ENCODE peak calls at places on chromosomes 2 and 18, in six cellular contexts. One of them, this sample, is unnamed.
A peak's percentile ranks its signal among the peaks of the same experiment; 100 is the strongest.

GRCh38 chr2:20050104-20050711 is 1.2 kb downstream of the LAPTM4A start:
- DNase-seq in endodermal cell: no peak
- DNase-seq in A549: no peak
- DNase-seq in dorsolateral prefrontal cortex: no peak
- DNase-seq in kidney: no peak
- DNase-seq in WERI-Rb-1: peak; percentile 30
- DNase-seq in this sample: no peak

GRCh38 chr2:9961014-9961413 is 9.5 kb downstream of the GRHL1 start:
- DNase-seq in dorsolateral prefrontal cortex: no peak
- DNase-seq in A549: no peak
- DNase-seq in kidney: no peak
- DNase-seq in WERI-Rb-1: no peak
- DNase-seq in endodermal cell: no peak
- DNase-seq in this sample: no peak

GRCh38 chr2:72770879-72771461 is 54.9 kb downstream of the EXOC6B start:
- DNase-seq in A549: peak; percentile 73
- DNase-seq in endodermal cell: peak; percentile 74
- DNase-seq in dorsolateral prefrontal cortex: no peak
- DNase-seq in WERI-Rb-1: peak; percentile 61
- DNase-seq in kidney: no peak
- DNase-seq in this sample: peak; percentile 63

GRCh38 chr2:172613035-172613434 is 57.1 kb downstream of the PDK1 start:
- DNase-seq in endodermal cell: peak; percentile 54
- DNase-seq in dorsolateral prefrontal cortex: no peak
- DNase-seq in kidney: no peak
- DNase-seq in A549: no peak
- DNase-seq in WERI-Rb-1: peak; percentile 55
- DNase-seq in this sample: peak; percentile 58

GRCh38 chr2:9770308-9771100 is 72.8 kb upstream of the TAF1B start:
- DNase-seq in WERI-Rb-1: peak; percentile 89
- DNase-seq in endodermal cell: peak; percentile 95
- DNase-seq in A549: peak; percentile 91
- DNase-seq in kidney: no peak
- DNase-seq in dorsolateral prefrontal cortex: peak; percentile 87
- DNase-seq in this sample: no peak

GRCh38 chr18:39840406-39840805 is 2114.6 kb upstream of the PIK3C3 start:
- DNase-seq in kidney: no peak
- DNase-seq in WERI-Rb-1: no peak
- DNase-seq in dorsolateral prefrontal cortex: no peak
- DNase-seq in endodermal cell: no peak
- DNase-seq in A549: no peak
- DNase-seq in this sample: no peak

GRCh38 chr2:152716805-152717241 is 438 bp downstream of the PRPF40A start:
- DNase-seq in kidney: peak; percentile 65
- DNase-seq in dorsolateral prefrontal cortex: no peak
- DNase-seq in A549: peak; percentile 14
- DNase-seq in endodermal cell: no peak
- DNase-seq in WERI-Rb-1: peak; percentile 50
- DNase-seq in this sample: no peak

GRCh38 chr2:88658890-88659881 is 31.9 kb upstream of the EIF2AK3 start:
- DNase-seq in endodermal cell: peak; percentile 48
- DNase-seq in A549: no peak
- DNase-seq in WERI-Rb-1: no peak
- DNase-seq in dorsolateral prefrontal cortex: no peak
- DNase-seq in kidney: no peak
- DNase-seq in this sample: peak; percentile 72

GRCh38 chr18:51425475-51425874 is 228.0 kb upstream of the MEX3C start:
- DNase-seq in endodermal cell: no peak
- DNase-seq in WERI-Rb-1: no peak
- DNase-seq in A549: no peak
- DNase-seq in dorsolateral prefrontal cortex: no peak
- DNase-seq in kidney: no peak
- DNase-seq in this sample: no peak

GRCh38 chr2:183868707-183869106 is 729.6 kb upstream of the ZNF804A start:
- DNase-seq in dorsolateral prefrontal cortex: no peak
- DNase-seq in WERI-Rb-1: no peak
- DNase-seq in A549: no peak
- DNase-seq in endodermal cell: no peak
- DNase-seq in kidney: no peak
- DNase-seq in this sample: no peak

GRCh38 chr2:15750822-15751221 is 159.2 kb downstream of the DDX1 start:
- DNase-seq in A549: no peak
- DNase-seq in kidney: no peak
- DNase-seq in dorsolateral prefrontal cortex: no peak
- DNase-seq in endodermal cell: peak; percentile 14
- DNase-seq in WERI-Rb-1: no peak
- DNase-seq in this sample: no peak

GRCh38 chr2:195021704-195022513 is 635.1 kb upstream of the SLC39A10 start:
- DNase-seq in A549: no peak
- DNase-seq in endodermal cell: no peak
- DNase-seq in WERI-Rb-1: no peak
- DNase-seq in dorsolateral prefrontal cortex: no peak
- DNase-seq in kidney: no peak
- DNase-seq in this sample: no peak

GRCh38 chr18:63980027-63980426 is 10.1 kb downstream of the SERPINB8 start:
- DNase-seq in kidney: no peak
- DNase-seq in WERI-Rb-1: no peak
- DNase-seq in A549: no peak
- DNase-seq in endodermal cell: no peak
- DNase-seq in dorsolateral prefrontal cortex: no peak
- DNase-seq in this sample: no peak

GRCh38 chr2:155663265-155663664 is 669.3 kb downstream of the NR4A2 start:
- DNase-seq in dorsolateral prefrontal cortex: no peak
- DNase-seq in A549: no peak
- DNase-seq in endodermal cell: no peak
- DNase-seq in kidney: no peak
- DNase-seq in WERI-Rb-1: no peak
- DNase-seq in this sample: no peak

GRCh38 chr2:205407984-205408383 is 274.3 kb upstream of the NRP2 start:
- DNase-seq in WERI-Rb-1: no peak
- DNase-seq in dorsolateral prefrontal cortex: no peak
- DNase-seq in kidney: no peak
- DNase-seq in endodermal cell: no peak
- DNase-seq in A549: no peak
- DNase-seq in this sample: peak; percentile 79

GRCh38 chr2:198054299-198054698 is 249.9 kb downstream of the PLCL1 start:
- DNase-seq in dorsolateral prefrontal cortex: no peak
- DNase-seq in kidney: no peak
- DNase-seq in endodermal cell: peak; percentile 81
- DNase-seq in WERI-Rb-1: peak; percentile 49
- DNase-seq in A549: peak; percentile 4
- DNase-seq in this sample: no peak

GRCh38 chr2:32947076-32947483 is 327 bp downstream of the LTBP1 start:
- DNase-seq in WERI-Rb-1: peak; percentile 45
- DNase-seq in endodermal cell: peak; percentile 84
- DNase-seq in A549: peak; percentile 44
- DNase-seq in dorsolateral prefrontal cortex: no peak
- DNase-seq in kidney: peak; percentile 76
- DNase-seq in this sample: no peak

GRCh38 chr2:138494265-138494966 is 7.2 kb upstream of the SPOPL start:
- DNase-seq in dorsolateral prefrontal cortex: no peak
- DNase-seq in WERI-Rb-1: peak; percentile 47
- DNase-seq in A549: no peak
- DNase-seq in endodermal cell: peak; percentile 49
- DNase-seq in kidney: no peak
- DNase-seq in this sample: no peak

GRCh38 chr2:55357907-55358306 is 61.7 kb downstream of the CCDC88A start:
- DNase-seq in dorsolateral prefrontal cortex: no peak
- DNase-seq in endodermal cell: no peak
- DNase-seq in kidney: no peak
- DNase-seq in A549: no peak
- DNase-seq in WERI-Rb-1: no peak
- DNase-seq in this sample: no peak

GRCh38 chr2:3470166-3470651 is 49.1 kb downstream of the ADI1 start:
- DNase-seq in WERI-Rb-1: no peak
- DNase-seq in endodermal cell: no peak
- DNase-seq in kidney: peak; percentile 85
- DNase-seq in dorsolateral prefrontal cortex: no peak
- DNase-seq in A549: no peak
- DNase-seq in this sample: no peak

GRCh38 chr2:20675701-20676352 is 8.9 kb downstream of the GDF7 start:
- DNase-seq in kidney: peak; percentile 88
- DNase-seq in dorsolateral prefrontal cortex: no peak
- DNase-seq in WERI-Rb-1: peak; percentile 55
- DNase-seq in endodermal cell: peak; percentile 83
- DNase-seq in A549: no peak
- DNase-seq in this sample: no peak

GRCh38 chr2:27024188-27024587 is 8.6 kb upstream of the TMEM214 start:
- DNase-seq in endodermal cell: peak; percentile 92
- DNase-seq in dorsolateral prefrontal cortex: no peak
- DNase-seq in WERI-Rb-1: peak; percentile 53
- DNase-seq in A549: peak; percentile 50
- DNase-seq in kidney: no peak
- DNase-seq in this sample: no peak

GRCh38 chr18:57428221-57429150 is 6.7 kb upstream of the ONECUT2 start:
- DNase-seq in WERI-Rb-1: no peak
- DNase-seq in A549: no peak
- DNase-seq in kidney: peak; percentile 70
- DNase-seq in endodermal cell: peak; percentile 77
- DNase-seq in dorsolateral prefrontal cortex: no peak
- DNase-seq in this sample: no peak

DNA sequence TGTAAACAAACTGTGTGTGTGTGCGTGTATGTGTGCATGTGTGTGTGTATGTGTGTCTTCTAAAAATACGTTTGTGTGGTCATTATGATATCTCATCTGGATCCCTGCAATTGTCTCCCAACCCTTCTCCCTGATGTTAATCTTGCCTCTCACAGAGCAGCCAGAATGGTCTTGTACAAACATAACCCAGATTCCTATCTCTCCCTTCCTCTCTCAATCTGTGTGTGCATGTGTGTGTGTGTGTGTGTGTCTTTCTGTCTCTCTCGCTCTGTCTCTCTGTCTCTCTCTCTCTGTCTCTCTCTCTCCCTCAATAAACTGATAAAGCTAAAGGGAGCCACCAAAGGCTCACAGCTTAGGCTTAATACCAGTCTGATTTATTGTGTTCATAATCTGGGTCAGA is 210.8 kb downstream of the PAX3 start:
- DNase-seq in dorsolateral prefrontal cortex: no peak
- DNase-seq in WERI-Rb-1: no peak
- DNase-seq in endodermal cell: no peak
- DNase-seq in kidney: no peak
- DNase-seq in A549: no peak
- DNase-seq in this sample: no peak
- H3K4me3 ChIP-seq in dorsolateral prefrontal cortex: no peak overlapping the region
- H3K4me3 ChIP-seq in WERI-Rb-1: no peak overlapping the region
- H3K4me3 ChIP-seq in endodermal cell: no peak overlapping the region
- H3K4me3 ChIP-seq in kidney: no peak overlapping the region
- H3K4me3 ChIP-seq in A549: no peak overlapping the region
- H3K4me3 ChIP-seq in this sample: no peak overlapping the region

GRCh38 chr2:145006957-145007672 is 487.2 kb upstream of the ZEB2 start:
- DNase-seq in dorsolateral prefrontal cortex: no peak
- DNase-seq in WERI-Rb-1: no peak
- DNase-seq in kidney: no peak
- DNase-seq in A549: peak; percentile 22
- DNase-seq in endodermal cell: no peak
- DNase-seq in this sample: peak; percentile 96
- H3K4me3 ChIP-seq in dorsolateral prefrontal cortex: no peak overlapping the region
- H3K4me3 ChIP-seq in WERI-Rb-1: no peak overlapping the region
- H3K4me3 ChIP-seq in kidney: no peak overlapping the region
- H3K4me3 ChIP-seq in A549: peak overlapping the region; percentile 17
- H3K4me3 ChIP-seq in endodermal cell: no peak overlapping the region
- H3K4me3 ChIP-seq in this sample: peak overlapping the region; percentile 16

DNA sequence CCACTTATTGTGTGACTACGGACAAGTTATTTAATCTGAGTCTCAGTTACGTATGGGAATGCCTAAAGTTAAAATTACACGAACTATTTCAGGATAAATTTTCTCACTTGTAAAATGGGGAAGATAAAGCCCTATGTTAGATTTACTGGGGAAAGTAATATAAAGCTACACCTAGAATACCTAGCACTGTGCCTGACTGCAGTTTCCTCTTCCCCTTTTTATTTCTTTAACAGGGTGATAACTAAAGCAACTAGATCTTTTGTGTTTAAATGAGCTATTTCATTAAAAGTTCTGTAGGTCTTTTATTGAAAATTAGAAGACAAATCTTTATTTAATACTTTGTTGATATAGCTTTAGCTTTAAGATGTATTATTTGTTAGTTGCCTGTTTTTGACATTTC is 5.0 kb downstream of the B3GNT2 start:
- DNase-seq in WERI-Rb-1: no peak
- DNase-seq in dorsolateral prefrontal cortex: no peak
- DNase-seq in endodermal cell: no peak
- DNase-seq in A549: no peak
- DNase-seq in kidney: no peak
- DNase-seq in this sample: no peak
- H3K4me3 ChIP-seq in WERI-Rb-1: no peak overlapping the region
- H3K4me3 ChIP-seq in dorsolateral prefrontal cortex: no peak overlapping the region
- H3K4me3 ChIP-seq in endodermal cell: peak overlapping the region; percentile 93
- H3K4me3 ChIP-seq in A549: no peak overlapping the region
- H3K4me3 ChIP-seq in kidney: peak overlapping the region; percentile 28
- H3K4me3 ChIP-seq in this sample: no peak overlapping the region

GRCh38 chr2:143177081-143177786 is 48.0 kb downstream of the ARHGAP15 start:
- DNase-seq in A549: no peak
- DNase-seq in WERI-Rb-1: no peak
- DNase-seq in kidney: no peak
- DNase-seq in endodermal cell: no peak
- DNase-seq in dorsolateral prefrontal cortex: no peak
- DNase-seq in this sample: no peak
- H3K4me3 ChIP-seq in A549: no peak overlapping the region
- H3K4me3 ChIP-seq in WERI-Rb-1: no peak overlapping the region
- H3K4me3 ChIP-seq in kidney: peak overlapping the region; percentile 34
- H3K4me3 ChIP-seq in endodermal cell: no peak overlapping the region
- H3K4me3 ChIP-seq in dorsolateral prefrontal cortex: no peak overlapping the region
- H3K4me3 ChIP-seq in this sample: no peak overlapping the region

GRCh38 chr2:187504312-187504921 is 49.8 kb downstream of the TFPI start:
- DNase-seq in A549: no peak
- DNase-seq in dorsolateral prefrontal cortex: no peak
- DNase-seq in WERI-Rb-1: no peak
- DNase-seq in kidney: no peak
- DNase-seq in endodermal cell: no peak
- DNase-seq in this sample: no peak
- H3K4me3 ChIP-seq in A549: no peak overlapping the region
- H3K4me3 ChIP-seq in dorsolateral prefrontal cortex: no peak overlapping the region
- H3K4me3 ChIP-seq in WERI-Rb-1: no peak overlapping the region
- H3K4me3 ChIP-seq in kidney: no peak overlapping the region
- H3K4me3 ChIP-seq in endodermal cell: no peak overlapping the region
- H3K4me3 ChIP-seq in this sample: no peak overlapping the region

DNA sequence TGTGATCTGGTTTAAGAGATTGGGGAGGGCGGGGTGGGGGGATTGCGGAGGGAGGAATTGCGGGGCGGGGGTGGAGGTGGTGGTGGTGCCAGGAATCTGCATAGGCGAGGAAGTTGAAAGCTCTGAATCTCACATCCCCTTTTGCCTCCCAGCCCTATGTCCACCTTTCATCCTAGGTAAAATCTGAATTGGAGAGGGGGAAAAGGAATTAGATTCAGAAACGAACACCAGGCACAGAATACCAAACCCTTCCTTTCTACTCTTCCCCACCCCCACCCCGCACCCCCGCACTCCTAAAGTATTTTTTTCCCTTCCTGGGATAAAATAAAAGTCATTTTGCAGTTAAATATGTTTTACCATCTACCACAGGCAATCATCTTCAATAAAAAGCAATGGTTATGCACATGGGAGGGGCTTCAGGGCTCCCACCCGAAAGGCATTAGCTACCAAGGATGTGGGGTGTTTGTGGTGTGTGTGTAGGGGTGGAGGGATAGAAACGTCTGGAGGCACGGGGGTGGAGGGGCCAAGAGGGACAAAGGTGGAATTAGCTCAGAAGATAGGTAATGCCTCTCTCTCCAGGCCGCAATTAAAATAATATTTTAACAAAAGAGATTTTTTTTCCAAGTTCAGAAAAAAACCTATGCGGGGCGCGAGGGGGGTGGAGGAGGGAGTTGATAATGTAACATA is 1.8 kb downstream of the IGFBP5 start:
- DNase-seq in A549: peak; percentile 15
- DNase-seq in kidney: no peak
- DNase-seq in endodermal cell: no peak
- DNase-seq in WERI-Rb-1: no peak
- DNase-seq in dorsolateral prefrontal cortex: no peak
- DNase-seq in this sample: no peak
- H3K4me3 ChIP-seq in A549: peak overlapping the region; percentile 52
- H3K4me3 ChIP-seq in kidney: peak overlapping the region; percentile 71
- H3K4me3 ChIP-seq in endodermal cell: peak overlapping the region; percentile 86
- H3K4me3 ChIP-seq in WERI-Rb-1: peak overlapping the region; percentile 92
- H3K4me3 ChIP-seq in dorsolateral prefrontal cortex: peak overlapping the region; percentile 68
- H3K4me3 ChIP-seq in this sample: peak overlapping the region; percentile 44

This sample was measured in HFF-Myc.